ENCODE peak calls at places on chromosome 9, in ten cellular contexts. One of them, this sample, is unnamed.

GRCh38 chr9:73143606-73144328 is 7.9 kb upstream of the ANXA1 start:
- DNase-seq in HuH-7.5: peak
- DNase-seq in GM03348: peak
- DNase-seq in B cell: no peak
- DNase-seq in NCI-H2081: no peak
- DNase-seq in fibroblast of pulmonary artery: peak
- DNase-seq in activated CD4-positive, CD25-positive, alpha-beta regulatory T cell: no peak
- DNase-seq in effector CD8-positive, alpha-beta T cell: no peak
- DNase-seq in globus pallidus: no peak
- DNase-seq in endothelial cell: no peak
- DNase-seq in this sample: no peak

GRCh38 chr9:73528922-73529321 is 377.3 kb downstream of the ANXA1 start:
- DNase-seq in fibroblast of pulmonary artery: no peak
- DNase-seq in effector CD8-positive, alpha-beta T cell: no peak
- DNase-seq in B cell: no peak
- DNase-seq in endothelial cell: no peak
- DNase-seq in NCI-H2081: no peak
- DNase-seq in HuH-7.5: no peak
- DNase-seq in globus pallidus: no peak
- DNase-seq in activated CD4-positive, CD25-positive, alpha-beta regulatory T cell: no peak
- DNase-seq in GM03348: no peak
- DNase-seq in this sample: no peak

GRCh38 chr9:136700959-136701664 is 11.3 kb upstream of the DIPK1B start:
- DNase-seq in GM03348: no peak
- DNase-seq in HuH-7.5: no peak
- DNase-seq in effector CD8-positive, alpha-beta T cell: no peak
- DNase-seq in B cell: peak
- DNase-seq in fibroblast of pulmonary artery: no peak
- DNase-seq in activated CD4-positive, CD25-positive, alpha-beta regulatory T cell: peak
- DNase-seq in endothelial cell: peak
- DNase-seq in globus pallidus: no peak
- DNase-seq in NCI-H2081: no peak
- DNase-seq in this sample: no peak

GRCh38 chr9:69223605-69224004 is 49.5 kb downstream of the TJP2 start:
- DNase-seq in activated CD4-positive, CD25-positive, alpha-beta regulatory T cell: no peak
- DNase-seq in NCI-H2081: peak
- DNase-seq in GM03348: peak
- DNase-seq in endothelial cell: peak
- DNase-seq in effector CD8-positive, alpha-beta T cell: no peak
- DNase-seq in HuH-7.5: peak
- DNase-seq in fibroblast of pulmonary artery: peak
- DNase-seq in globus pallidus: peak
- DNase-seq in B cell: no peak
- DNase-seq in this sample: peak

GRCh38 chr9:93083592-93084470 is 12.2 kb upstream of the CARD19 start:
- DNase-seq in NCI-H2081: no peak
- DNase-seq in fibroblast of pulmonary artery: no peak
- DNase-seq in activated CD4-positive, CD25-positive, alpha-beta regulatory T cell: no peak
- DNase-seq in B cell: no peak
- DNase-seq in globus pallidus: no peak
- DNase-seq in endothelial cell: no peak
- DNase-seq in HuH-7.5: no peak
- DNase-seq in GM03348: no peak
- DNase-seq in effector CD8-positive, alpha-beta T cell: no peak
- DNase-seq in this sample: no peak

GRCh38 chr9:18531127-18531526 is 57.2 kb downstream of the ADAMTSL1 start:
- DNase-seq in NCI-H2081: no peak
- DNase-seq in globus pallidus: no peak
- DNase-seq in activated CD4-positive, CD25-positive, alpha-beta regulatory T cell: no peak
- DNase-seq in effector CD8-positive, alpha-beta T cell: no peak
- DNase-seq in HuH-7.5: no peak
- DNase-seq in B cell: no peak
- DNase-seq in fibroblast of pulmonary artery: no peak
- DNase-seq in GM03348: no peak
- DNase-seq in endothelial cell: no peak
- DNase-seq in this sample: no peak

GRCh38 chr9:114177423-114178064 is 22.2 kb downstream of the COL27A1 start:
- DNase-seq in effector CD8-positive, alpha-beta T cell: no peak
- DNase-seq in NCI-H2081: no peak
- DNase-seq in GM03348: peak
- DNase-seq in fibroblast of pulmonary artery: peak
- DNase-seq in HuH-7.5: no peak
- DNase-seq in endothelial cell: no peak
- DNase-seq in B cell: no peak
- DNase-seq in activated CD4-positive, CD25-positive, alpha-beta regulatory T cell: no peak
- DNase-seq in globus pallidus: no peak
- DNase-seq in this sample: no peak

GRCh38 chr9:125472926-125473701 is 211.5 kb downstream of the GAPVD1 start:
- DNase-seq in fibroblast of pulmonary artery: peak
- DNase-seq in activated CD4-positive, CD25-positive, alpha-beta regulatory T cell: no peak
- DNase-seq in endothelial cell: no peak
- DNase-seq in NCI-H2081: no peak
- DNase-seq in B cell: no peak
- DNase-seq in effector CD8-positive, alpha-beta T cell: no peak
- DNase-seq in GM03348: peak
- DNase-seq in globus pallidus: no peak
- DNase-seq in HuH-7.5: peak
- DNase-seq in this sample: no peak

GRCh38 chr9:8188720-8189407 is 389.3 kb upstream of the DMAC1 start:
- DNase-seq in B cell: no peak
- DNase-seq in fibroblast of pulmonary artery: no peak
- DNase-seq in HuH-7.5: no peak
- DNase-seq in effector CD8-positive, alpha-beta T cell: no peak
- DNase-seq in globus pallidus: no peak
- DNase-seq in GM03348: no peak
- DNase-seq in NCI-H2081: peak
- DNase-seq in endothelial cell: no peak
- DNase-seq in activated CD4-positive, CD25-positive, alpha-beta regulatory T cell: no peak
- DNase-seq in this sample: peak

GRCh38 chr9:35516481-35516880 is 26.6 kb downstream of the RUSC2 start:
- DNase-seq in fibroblast of pulmonary artery: peak
- DNase-seq in activated CD4-positive, CD25-positive, alpha-beta regulatory T cell: no peak
- DNase-seq in effector CD8-positive, alpha-beta T cell: no peak
- DNase-seq in HuH-7.5: no peak
- DNase-seq in GM03348: peak
- DNase-seq in endothelial cell: no peak
- DNase-seq in globus pallidus: peak
- DNase-seq in NCI-H2081: no peak
- DNase-seq in B cell: no peak
- DNase-seq in this sample: no peak

GRCh38 chr9:2621678-2622360 is at the start of gene VLDLR:
- DNase-seq in HuH-7.5: no peak
- DNase-seq in NCI-H2081: peak
- DNase-seq in B cell: no peak
- DNase-seq in fibroblast of pulmonary artery: peak
- DNase-seq in GM03348: peak
- DNase-seq in activated CD4-positive, CD25-positive, alpha-beta regulatory T cell: no peak
- DNase-seq in globus pallidus: peak
- DNase-seq in effector CD8-positive, alpha-beta T cell: no peak
- DNase-seq in endothelial cell: peak
- DNase-seq in this sample: peak

GRCh38 chr9:108351571-108351970 is 504.2 kb downstream of the ACTL7B start:
- DNase-seq in HuH-7.5: no peak
- DNase-seq in GM03348: no peak
- DNase-seq in B cell: no peak
- DNase-seq in globus pallidus: no peak
- DNase-seq in fibroblast of pulmonary artery: no peak
- DNase-seq in effector CD8-positive, alpha-beta T cell: no peak
- DNase-seq in NCI-H2081: no peak
- DNase-seq in activated CD4-positive, CD25-positive, alpha-beta regulatory T cell: no peak
- DNase-seq in endothelial cell: no peak
- DNase-seq in this sample: no peak

GRCh38 chr9:109027176-109027575 is 13.9 kb upstream of the CTNNAL1 start:
- DNase-seq in endothelial cell: no peak
- DNase-seq in globus pallidus: no peak
- DNase-seq in effector CD8-positive, alpha-beta T cell: no peak
- DNase-seq in HuH-7.5: no peak
- DNase-seq in B cell: no peak
- DNase-seq in NCI-H2081: no peak
- DNase-seq in GM03348: no peak
- DNase-seq in fibroblast of pulmonary artery: peak
- DNase-seq in activated CD4-positive, CD25-positive, alpha-beta regulatory T cell: no peak
- DNase-seq in this sample: no peak

GRCh38 chr9:130327781-130328348 is 62.3 kb downstream of the HMCN2 start:
- DNase-seq in globus pallidus: no peak
- DNase-seq in activated CD4-positive, CD25-positive, alpha-beta regulatory T cell: no peak
- DNase-seq in HuH-7.5: no peak
- DNase-seq in endothelial cell: no peak
- DNase-seq in effector CD8-positive, alpha-beta T cell: no peak
- DNase-seq in GM03348: peak
- DNase-seq in fibroblast of pulmonary artery: no peak
- DNase-seq in NCI-H2081: no peak
- DNase-seq in B cell: no peak
- DNase-seq in this sample: no peak

GRCh38 chr9:130870491-130871381 is 25.9 kb downstream of the QRFP start:
- DNase-seq in effector CD8-positive, alpha-beta T cell: no peak
- DNase-seq in endothelial cell: no peak
- DNase-seq in HuH-7.5: no peak
- DNase-seq in activated CD4-positive, CD25-positive, alpha-beta regulatory T cell: no peak
- DNase-seq in globus pallidus: no peak
- DNase-seq in B cell: no peak
- DNase-seq in NCI-H2081: no peak
- DNase-seq in fibroblast of pulmonary artery: no peak
- DNase-seq in GM03348: no peak
- DNase-seq in this sample: no peak

GRCh38 chr9:89929721-89930480 is 325.1 kb downstream of the GADD45G start:
- DNase-seq in activated CD4-positive, CD25-positive, alpha-beta regulatory T cell: no peak
- DNase-seq in GM03348: peak
- DNase-seq in fibroblast of pulmonary artery: no peak
- DNase-seq in endothelial cell: peak
- DNase-seq in effector CD8-positive, alpha-beta T cell: no peak
- DNase-seq in B cell: no peak
- DNase-seq in HuH-7.5: no peak
- DNase-seq in NCI-H2081: peak
- DNase-seq in globus pallidus: no peak
- DNase-seq in this sample: peak

GRCh38 chr9:118215544-118215943 is 511.3 kb downstream of the TLR4 start:
- DNase-seq in globus pallidus: no peak
- DNase-seq in activated CD4-positive, CD25-positive, alpha-beta regulatory T cell: no peak
- DNase-seq in GM03348: no peak
- DNase-seq in effector CD8-positive, alpha-beta T cell: no peak
- DNase-seq in fibroblast of pulmonary artery: no peak
- DNase-seq in HuH-7.5: no peak
- DNase-seq in endothelial cell: no peak
- DNase-seq in B cell: no peak
- DNase-seq in NCI-H2081: peak
- DNase-seq in this sample: no peak

GRCh38 chr9:94490465-94490864 is 64.4 kb upstream of the PCAT7 start:
- DNase-seq in HuH-7.5: no peak
- DNase-seq in GM03348: no peak
- DNase-seq in NCI-H2081: no peak
- DNase-seq in effector CD8-positive, alpha-beta T cell: no peak
- DNase-seq in B cell: no peak
- DNase-seq in activated CD4-positive, CD25-positive, alpha-beta regulatory T cell: no peak
- DNase-seq in endothelial cell: peak
- DNase-seq in globus pallidus: no peak
- DNase-seq in fibroblast of pulmonary artery: peak
- DNase-seq in this sample: no peak

GRCh38 chr9:114419796-114420195 is 32.0 kb upstream of the AKNA start:
- DNase-seq in NCI-H2081: no peak
- DNase-seq in activated CD4-positive, CD25-positive, alpha-beta regulatory T cell: no peak
- DNase-seq in globus pallidus: no peak
- DNase-seq in fibroblast of pulmonary artery: no peak
- DNase-seq in GM03348: no peak
- DNase-seq in HuH-7.5: no peak
- DNase-seq in endothelial cell: no peak
- DNase-seq in effector CD8-positive, alpha-beta T cell: no peak
- DNase-seq in B cell: no peak
- DNase-seq in this sample: no peak

GRCh38 chr9:127444921-127445850 is 6.0 kb downstream of the RPL12 start:
- DNase-seq in fibroblast of pulmonary artery: no peak
- DNase-seq in NCI-H2081: no peak
- DNase-seq in globus pallidus: no peak
- DNase-seq in B cell: no peak
- DNase-seq in activated CD4-positive, CD25-positive, alpha-beta regulatory T cell: no peak
- DNase-seq in HuH-7.5: no peak
- DNase-seq in GM03348: no peak
- DNase-seq in endothelial cell: no peak
- DNase-seq in effector CD8-positive, alpha-beta T cell: no peak
- DNase-seq in this sample: no peak

GRCh38 chr9:137303031-137303892 is 1.2 kb upstream of the NRARP start:
- DNase-seq in activated CD4-positive, CD25-positive, alpha-beta regulatory T cell: no peak
- DNase-seq in fibroblast of pulmonary artery: no peak
- DNase-seq in endothelial cell: peak
- DNase-seq in B cell: no peak
- DNase-seq in HuH-7.5: no peak
- DNase-seq in globus pallidus: no peak
- DNase-seq in NCI-H2081: no peak
- DNase-seq in effector CD8-positive, alpha-beta T cell: no peak
- DNase-seq in GM03348: no peak
- DNase-seq in this sample: no peak

GRCh38 chr9:76403352-76403751 is 9.1 kb upstream of the RFK start:
- DNase-seq in NCI-H2081: peak
- DNase-seq in B cell: no peak
- DNase-seq in GM03348: peak
- DNase-seq in endothelial cell: no peak
- DNase-seq in effector CD8-positive, alpha-beta T cell: no peak
- DNase-seq in activated CD4-positive, CD25-positive, alpha-beta regulatory T cell: no peak
- DNase-seq in globus pallidus: no peak
- DNase-seq in fibroblast of pulmonary artery: peak
- DNase-seq in HuH-7.5: no peak
- DNase-seq in this sample: peak

GRCh38 chr9:128159073-128159783 is 837 bp upstream of the BBLN start:
- DNase-seq in endothelial cell: no peak
- DNase-seq in HuH-7.5: peak
- DNase-seq in effector CD8-positive, alpha-beta T cell: peak
- DNase-seq in GM03348: no peak
- DNase-seq in fibroblast of pulmonary artery: no peak
- DNase-seq in B cell: no peak
- DNase-seq in activated CD4-positive, CD25-positive, alpha-beta regulatory T cell: no peak
- DNase-seq in NCI-H2081: no peak
- DNase-seq in globus pallidus: no peak
- DNase-seq in this sample: no peak

GRCh38 chr9:132181796-132182521 is 20.1 kb downstream of the NTNG2 start:
- DNase-seq in endothelial cell: no peak
- DNase-seq in globus pallidus: no peak
- DNase-seq in HuH-7.5: no peak
- DNase-seq in GM03348: peak
- DNase-seq in B cell: no peak
- DNase-seq in activated CD4-positive, CD25-positive, alpha-beta regulatory T cell: no peak
- DNase-seq in effector CD8-positive, alpha-beta T cell: no peak
- DNase-seq in NCI-H2081: peak
- DNase-seq in fibroblast of pulmonary artery: peak
- DNase-seq in this sample: no peak

GRCh38 chr9:136056546-136057235 is 38.4 kb downstream of the NACC2 start:
- DNase-seq in B cell: no peak
- DNase-seq in GM03348: no peak
- DNase-seq in NCI-H2081: no peak
- DNase-seq in HuH-7.5: no peak
- DNase-seq in activated CD4-positive, CD25-positive, alpha-beta regulatory T cell: no peak
- DNase-seq in endothelial cell: no peak
- DNase-seq in fibroblast of pulmonary artery: no peak
- DNase-seq in globus pallidus: no peak
- DNase-seq in effector CD8-positive, alpha-beta T cell: no peak
- DNase-seq in this sample: no peak

GRCh38 chr9:107667269-107667681 is 177.7 kb upstream of the KLF4 start:
- DNase-seq in fibroblast of pulmonary artery: no peak
- DNase-seq in globus pallidus: no peak
- DNase-seq in B cell: no peak
- DNase-seq in HuH-7.5: no peak
- DNase-seq in endothelial cell: no peak
- DNase-seq in effector CD8-positive, alpha-beta T cell: no peak
- DNase-seq in GM03348: no peak
- DNase-seq in NCI-H2081: no peak
- DNase-seq in activated CD4-positive, CD25-positive, alpha-beta regulatory T cell: no peak
- DNase-seq in this sample: no peak

GRCh38 chr9:2163231-2163885 is 148.2 kb downstream of the SMARCA2 start:
- DNase-seq in B cell: no peak
- DNase-seq in globus pallidus: no peak
- DNase-seq in activated CD4-positive, CD25-positive, alpha-beta regulatory T cell: no peak
- DNase-seq in GM03348: no peak
- DNase-seq in effector CD8-positive, alpha-beta T cell: no peak
- DNase-seq in HuH-7.5: no peak
- DNase-seq in endothelial cell: no peak
- DNase-seq in fibroblast of pulmonary artery: no peak
- DNase-seq in NCI-H2081: no peak
- DNase-seq in this sample: no peak

GRCh38 chr9:128115187-128116103 is 12.1 kb downstream of the PTGES2 start:
- DNase-seq in fibroblast of pulmonary artery: no peak
- DNase-seq in NCI-H2081: no peak
- DNase-seq in effector CD8-positive, alpha-beta T cell: no peak
- DNase-seq in B cell: peak
- DNase-seq in GM03348: no peak
- DNase-seq in endothelial cell: no peak
- DNase-seq in HuH-7.5: peak
- DNase-seq in globus pallidus: no peak
- DNase-seq in activated CD4-positive, CD25-positive, alpha-beta regulatory T cell: no peak
- DNase-seq in this sample: no peak